ENCODE peak calls at places on chromosomes 6 and 20, in five cellular contexts. One of them, this sample, is unnamed.

GRCh38 chr20:32126919-32127318 is 17.4 kb downstream of the TM9SF4 start:
- DNase-seq in activated CD4-positive, alpha-beta T cell treated with anti-CD3 and anti-CD28 coated beads for 48 hours: no peak
- DNase-seq in mucosa of gallbladder: no peak
- DNase-seq in stimulated activated CD8-positive, alpha-beta memory T cell treated with anti-CD3 and anti-CD28 coated beads, Interleukin-4, amount 100 ng/mL, for 48 hours: no peak
- DNase-seq in fibroblast of mammary gland: no peak
- DNase-seq in this sample: no peak

GRCh38 chr6:27684264-27685211 is 211.6 kb upstream of the ZNF184 start:
- DNase-seq in activated CD4-positive, alpha-beta T cell treated with anti-CD3 and anti-CD28 coated beads for 48 hours: peak; percentile 84
- DNase-seq in fibroblast of mammary gland: peak; percentile 90
- DNase-seq in mucosa of gallbladder: no peak
- DNase-seq in stimulated activated CD8-positive, alpha-beta memory T cell treated with anti-CD3 and anti-CD28 coated beads, Interleukin-4, amount 100 ng/mL, for 48 hours: peak; percentile 83
- DNase-seq in this sample: peak; percentile 42

GRCh38 chr6:143538374-143538773 is 26.9 kb upstream of the FUCA2 start:
- DNase-seq in mucosa of gallbladder: no peak
- DNase-seq in activated CD4-positive, alpha-beta T cell treated with anti-CD3 and anti-CD28 coated beads for 48 hours: no peak
- DNase-seq in stimulated activated CD8-positive, alpha-beta memory T cell treated with anti-CD3 and anti-CD28 coated beads, Interleukin-4, amount 100 ng/mL, for 48 hours: no peak
- DNase-seq in fibroblast of mammary gland: no peak
- DNase-seq in this sample: no peak

GRCh38 chr6:161169690-161170089 is 104.2 kb downstream of the AGPAT4 start:
- DNase-seq in activated CD4-positive, alpha-beta T cell treated with anti-CD3 and anti-CD28 coated beads for 48 hours: no peak
- DNase-seq in fibroblast of mammary gland: peak; percentile 96
- DNase-seq in mucosa of gallbladder: peak; percentile 58
- DNase-seq in stimulated activated CD8-positive, alpha-beta memory T cell treated with anti-CD3 and anti-CD28 coated beads, Interleukin-4, amount 100 ng/mL, for 48 hours: no peak
- DNase-seq in this sample: no peak

GRCh38 chr6:113328886-113329381 is 528.2 kb upstream of the MARCKS start:
- DNase-seq in fibroblast of mammary gland: peak; percentile 12
- DNase-seq in activated CD4-positive, alpha-beta T cell treated with anti-CD3 and anti-CD28 coated beads for 48 hours: no peak
- DNase-seq in mucosa of gallbladder: no peak
- DNase-seq in stimulated activated CD8-positive, alpha-beta memory T cell treated with anti-CD3 and anti-CD28 coated beads, Interleukin-4, amount 100 ng/mL, for 48 hours: no peak
- DNase-seq in this sample: no peak

GRCh38 chr6:109420751-109421150 is 19.7 kb downstream of the PPIL6 start:
- DNase-seq in activated CD4-positive, alpha-beta T cell treated with anti-CD3 and anti-CD28 coated beads for 48 hours: no peak
- DNase-seq in mucosa of gallbladder: no peak
- DNase-seq in stimulated activated CD8-positive, alpha-beta memory T cell treated with anti-CD3 and anti-CD28 coated beads, Interleukin-4, amount 100 ng/mL, for 48 hours: no peak
- DNase-seq in fibroblast of mammary gland: no peak
- DNase-seq in this sample: no peak

GRCh38 chr6:56713285-56713684 is 70.6 kb upstream of the DST start:
- DNase-seq in activated CD4-positive, alpha-beta T cell treated with anti-CD3 and anti-CD28 coated beads for 48 hours: no peak
- DNase-seq in fibroblast of mammary gland: peak; percentile 85
- DNase-seq in mucosa of gallbladder: peak; percentile 72
- DNase-seq in stimulated activated CD8-positive, alpha-beta memory T cell treated with anti-CD3 and anti-CD28 coated beads, Interleukin-4, amount 100 ng/mL, for 48 hours: no peak
- DNase-seq in this sample: peak; percentile 49

GRCh38 chr6:130625825-130626500 is 201.2 kb upstream of the SMLR1 start:
- DNase-seq in activated CD4-positive, alpha-beta T cell treated with anti-CD3 and anti-CD28 coated beads for 48 hours: peak; percentile 33
- DNase-seq in fibroblast of mammary gland: peak; percentile 81
- DNase-seq in mucosa of gallbladder: no peak
- DNase-seq in stimulated activated CD8-positive, alpha-beta memory T cell treated with anti-CD3 and anti-CD28 coated beads, Interleukin-4, amount 100 ng/mL, for 48 hours: peak; percentile 32
- DNase-seq in this sample: no peak

GRCh38 chr20:53386186-53386681 is 207.4 kb downstream of the ZNF217 start:
- DNase-seq in fibroblast of mammary gland: no peak
- DNase-seq in mucosa of gallbladder: no peak
- DNase-seq in stimulated activated CD8-positive, alpha-beta memory T cell treated with anti-CD3 and anti-CD28 coated beads, Interleukin-4, amount 100 ng/mL, for 48 hours: no peak
- DNase-seq in activated CD4-positive, alpha-beta T cell treated with anti-CD3 and anti-CD28 coated beads for 48 hours: no peak
- DNase-seq in this sample: no peak

GRCh38 chr20:24469116-24470030 is at the start of gene SYNDIG1:
- DNase-seq in fibroblast of mammary gland: no peak
- DNase-seq in activated CD4-positive, alpha-beta T cell treated with anti-CD3 and anti-CD28 coated beads for 48 hours: peak; percentile 13
- DNase-seq in stimulated activated CD8-positive, alpha-beta memory T cell treated with anti-CD3 and anti-CD28 coated beads, Interleukin-4, amount 100 ng/mL, for 48 hours: no peak
- DNase-seq in mucosa of gallbladder: no peak
- DNase-seq in this sample: no peak

GRCh38 chr6:1029196-1029595 is 282.7 kb upstream of the FOXQ1 start:
- DNase-seq in activated CD4-positive, alpha-beta T cell treated with anti-CD3 and anti-CD28 coated beads for 48 hours: no peak
- DNase-seq in mucosa of gallbladder: no peak
- DNase-seq in fibroblast of mammary gland: no peak
- DNase-seq in stimulated activated CD8-positive, alpha-beta memory T cell treated with anti-CD3 and anti-CD28 coated beads, Interleukin-4, amount 100 ng/mL, for 48 hours: no peak
- DNase-seq in this sample: no peak

GRCh38 chr6:31120151-31120915 is at the start of gene CDSN:
- DNase-seq in fibroblast of mammary gland: no peak
- DNase-seq in activated CD4-positive, alpha-beta T cell treated with anti-CD3 and anti-CD28 coated beads for 48 hours: no peak
- DNase-seq in stimulated activated CD8-positive, alpha-beta memory T cell treated with anti-CD3 and anti-CD28 coated beads, Interleukin-4, amount 100 ng/mL, for 48 hours: no peak
- DNase-seq in mucosa of gallbladder: no peak
- DNase-seq in this sample: no peak

GRCh38 chr6:45378324-45378926 is 691 bp upstream of the SUPT3H start:
- DNase-seq in fibroblast of mammary gland: no peak
- DNase-seq in activated CD4-positive, alpha-beta T cell treated with anti-CD3 and anti-CD28 coated beads for 48 hours: no peak
- DNase-seq in stimulated activated CD8-positive, alpha-beta memory T cell treated with anti-CD3 and anti-CD28 coated beads, Interleukin-4, amount 100 ng/mL, for 48 hours: no peak
- DNase-seq in mucosa of gallbladder: peak; percentile 14
- DNase-seq in this sample: no peak

GRCh38 chr6:28635547-28636158 is 110.0 kb downstream of the GPX5 start:
- DNase-seq in fibroblast of mammary gland: no peak
- DNase-seq in activated CD4-positive, alpha-beta T cell treated with anti-CD3 and anti-CD28 coated beads for 48 hours: no peak
- DNase-seq in stimulated activated CD8-positive, alpha-beta memory T cell treated with anti-CD3 and anti-CD28 coated beads, Interleukin-4, amount 100 ng/mL, for 48 hours: no peak
- DNase-seq in mucosa of gallbladder: no peak
- DNase-seq in this sample: no peak

GRCh38 chr6:19988555-19988954 is 151.4 kb downstream of the ID4 start:
- DNase-seq in mucosa of gallbladder: no peak
- DNase-seq in activated CD4-positive, alpha-beta T cell treated with anti-CD3 and anti-CD28 coated beads for 48 hours: no peak
- DNase-seq in stimulated activated CD8-positive, alpha-beta memory T cell treated with anti-CD3 and anti-CD28 coated beads, Interleukin-4, amount 100 ng/mL, for 48 hours: no peak
- DNase-seq in fibroblast of mammary gland: peak; percentile 15
- DNase-seq in this sample: no peak

GRCh38 chr6:127855542-127856159 is 45.2 kb downstream of the THEMIS start:
- DNase-seq in fibroblast of mammary gland: peak; percentile 51
- DNase-seq in mucosa of gallbladder: peak; percentile 27
- DNase-seq in stimulated activated CD8-positive, alpha-beta memory T cell treated with anti-CD3 and anti-CD28 coated beads, Interleukin-4, amount 100 ng/mL, for 48 hours: peak; percentile 49
- DNase-seq in activated CD4-positive, alpha-beta T cell treated with anti-CD3 and anti-CD28 coated beads for 48 hours: peak; percentile 51
- DNase-seq in this sample: peak; percentile 16

GRCh38 chr20:37253087-37253486 is 8.5 kb downstream of the GHRH start:
- DNase-seq in activated CD4-positive, alpha-beta T cell treated with anti-CD3 and anti-CD28 coated beads for 48 hours: no peak
- DNase-seq in stimulated activated CD8-positive, alpha-beta memory T cell treated with anti-CD3 and anti-CD28 coated beads, Interleukin-4, amount 100 ng/mL, for 48 hours: no peak
- DNase-seq in mucosa of gallbladder: no peak
- DNase-seq in fibroblast of mammary gland: no peak
- DNase-seq in this sample: no peak

GRCh38 chr6:28134015-28134414 is 7.7 kb upstream of the ZKSCAN8 start:
- DNase-seq in activated CD4-positive, alpha-beta T cell treated with anti-CD3 and anti-CD28 coated beads for 48 hours: peak; percentile 26
- DNase-seq in fibroblast of mammary gland: peak; percentile 55
- DNase-seq in stimulated activated CD8-positive, alpha-beta memory T cell treated with anti-CD3 and anti-CD28 coated beads, Interleukin-4, amount 100 ng/mL, for 48 hours: no peak
- DNase-seq in mucosa of gallbladder: no peak
- DNase-seq in this sample: no peak

GRCh38 chr20:17895641-17896246 is 72.8 kb downstream of the SNX5 start:
- DNase-seq in mucosa of gallbladder: no peak
- DNase-seq in activated CD4-positive, alpha-beta T cell treated with anti-CD3 and anti-CD28 coated beads for 48 hours: peak; percentile 80
- DNase-seq in fibroblast of mammary gland: peak; percentile 66
- DNase-seq in stimulated activated CD8-positive, alpha-beta memory T cell treated with anti-CD3 and anti-CD28 coated beads, Interleukin-4, amount 100 ng/mL, for 48 hours: peak; percentile 84
- DNase-seq in this sample: no peak

GRCh38 chr20:14012671-14013070 is 17.4 kb downstream of the MACROD2 start:
- DNase-seq in mucosa of gallbladder: no peak
- DNase-seq in activated CD4-positive, alpha-beta T cell treated with anti-CD3 and anti-CD28 coated beads for 48 hours: no peak
- DNase-seq in stimulated activated CD8-positive, alpha-beta memory T cell treated with anti-CD3 and anti-CD28 coated beads, Interleukin-4, amount 100 ng/mL, for 48 hours: no peak
- DNase-seq in fibroblast of mammary gland: no peak
- DNase-seq in this sample: no peak

GRCh38 chr6:107576852-107577251 is 86.9 kb downstream of the SOBP start:
- DNase-seq in activated CD4-positive, alpha-beta T cell treated with anti-CD3 and anti-CD28 coated beads for 48 hours: no peak
- DNase-seq in fibroblast of mammary gland: peak; percentile 92
- DNase-seq in mucosa of gallbladder: no peak
- DNase-seq in stimulated activated CD8-positive, alpha-beta memory T cell treated with anti-CD3 and anti-CD28 coated beads, Interleukin-4, amount 100 ng/mL, for 48 hours: no peak
- DNase-seq in this sample: no peak

GRCh38 chr6:133623065-133623464 is 265.8 kb upstream of the TCF21 start:
- DNase-seq in mucosa of gallbladder: peak; percentile 31
- DNase-seq in activated CD4-positive, alpha-beta T cell treated with anti-CD3 and anti-CD28 coated beads for 48 hours: no peak
- DNase-seq in fibroblast of mammary gland: peak; percentile 88
- DNase-seq in stimulated activated CD8-positive, alpha-beta memory T cell treated with anti-CD3 and anti-CD28 coated beads, Interleukin-4, amount 100 ng/mL, for 48 hours: no peak
- DNase-seq in this sample: no peak

GRCh38 chr6:119129148-119129967 is 50.9 kb upstream of the FAM184A start:
- DNase-seq in mucosa of gallbladder: peak; percentile 35
- DNase-seq in stimulated activated CD8-positive, alpha-beta memory T cell treated with anti-CD3 and anti-CD28 coated beads, Interleukin-4, amount 100 ng/mL, for 48 hours: no peak
- DNase-seq in activated CD4-positive, alpha-beta T cell treated with anti-CD3 and anti-CD28 coated beads for 48 hours: no peak
- DNase-seq in fibroblast of mammary gland: peak; percentile 81
- DNase-seq in this sample: peak; percentile 76

This sample was measured in small intestine.